ENCODE peak calls at places on chromosomes 16 and 17, in seven cellular contexts. G is GM19239; U is GM04504; P is SW 1271; X is effector memory CD4-positive, alpha-beta T cell; R is endothelial cell; O is OCI-M1. E is an unnamed sample.

GRCh38 chr16:67645397-67646121 is 615 bp downstream of the CARMIL2 start:
- DNase-seq in G (peak), U (no peak), P (no peak), X (no peak), R (no peak), O (no peak), E (no peak)

GRCh38 chr16:77850637-77851330 is 62.4 kb downstream of the VAT1L start:
- DNase-seq in G (no peak), U (no peak), P (no peak), X (no peak), R (no peak), O (no peak), E (no peak)

GRCh38 chr16:25464058-25464457 is 206.4 kb upstream of the ZKSCAN2 start:
- DNase-seq in G (no peak), U (no peak), P (no peak), X (no peak), R (peak), O (no peak), E (no peak)

GRCh38 chr16:47026492-47026891 is 53.0 kb upstream of the DNAJA2 start:
- DNase-seq in G (no peak), U (no peak), P (no peak), X (no peak), R (no peak), O (no peak), E (no peak)

GRCh38 chr16:12535535-12536411 is 267.9 kb downstream of the CPPED1 start:
- DNase-seq in G (peak), U (no peak), P (no peak), X (no peak), R (peak), O (peak), E (peak)

GRCh38 chr17:17484451-17484899 is 7.7 kb downstream of the MED9 start:
- DNase-seq in G (no peak), U (no peak), P (no peak), X (no peak), R (no peak), O (no peak), E (no peak)

GRCh38 chr16:82425661-82426060 is 201.1 kb upstream of the CDH13 start:
- DNase-seq in G (no peak), U (no peak), P (no peak), X (no peak), R (no peak), O (no peak), E (no peak)

GRCh38 chr16:12455287-12455798 is 348.3 kb downstream of the CPPED1 start:
- DNase-seq in G (peak), U (peak), P (peak), X (no peak), R (peak), O (peak), E (peak)

GRCh38 chr16:57803413-57803990 is 1.2 kb upstream of the KIFC3 start:
- DNase-seq in G (no peak), U (no peak), P (no peak), X (no peak), R (no peak), O (no peak), E (no peak)

GRCh38 chr17:79609175-79609589 is 1.7 kb downstream of the RBFOX3 start:
- DNase-seq in G (no peak), U (no peak), P (no peak), X (no peak), R (no peak), O (no peak), E (no peak)

GRCh38 chr17:46870116-46870803 is 18.9 kb downstream of the WNT9B start:
- DNase-seq in G (no peak), U (no peak), P (no peak), X (no peak), R (no peak), O (no peak), E (no peak)

GRCh38 chr16:15899538-15900100 is 11.2 kb upstream of the CEP20 start:
- DNase-seq in G (peak), U (peak), P (peak), X (no peak), R (no peak), O (peak), E (no peak)

GRCh38 chr17:42531455-42532354 is 4.3 kb upstream of the NAGLU start:
- DNase-seq in G (no peak), U (no peak), P (peak), X (peak), R (peak), O (peak), E (no peak)

GRCh38 chr17:66533572-66533971 is 231.2 kb downstream of the PRKCA start:
- DNase-seq in G (no peak), U (no peak), P (no peak), X (no peak), R (peak), O (no peak), E (no peak)

GRCh38 chr16:46731691-46732555 is 16.2 kb downstream of the MYLK3 start:
- DNase-seq in G (no peak), U (no peak), P (no peak), X (no peak), R (no peak), O (peak), E (no peak)

GRCh38 chr16:55734665-55735064 is 78.9 kb downstream of the SLC6A2 start:
- DNase-seq in G (no peak), U (no peak), P (no peak), X (no peak), R (no peak), O (no peak), E (no peak)

GRCh38 chr17:48909796-48910195 is 1.6 kb downstream of the UBE2Z start:
- DNase-seq in G (no peak), U (no peak), P (no peak), X (no peak), R (no peak), O (no peak), E (no peak)

GRCh38 chr17:31549121-31549524 is 157.6 kb downstream of the RAB11FIP4 start:
- DNase-seq in G (no peak), U (no peak), P (peak), X (no peak), R (no peak), O (peak), E (no peak)

GRCh38 chr17:18291718-18292540 is 22.9 kb downstream of the TOP3A start:
- DNase-seq in G (no peak), U (no peak), P (no peak), X (no peak), R (no peak), O (no peak), E (no peak)

GRCh38 chr17:50865060-50865867 is 890 bp downstream of the TOB1 start:
- DNase-seq in G (no peak), U (no peak), P (peak), X (peak), R (peak), O (peak), E (no peak)

GRCh38 chr17:57624390-57624789 is 120.7 kb downstream of the CCDC182 start:
- DNase-seq in G (no peak), U (no peak), P (no peak), X (no peak), R (no peak), O (no peak), E (no peak)

GRCh38 chr17:19386974-19387920 is at the start of gene MFAP4:
- DNase-seq in G (no peak), U (peak), P (no peak), X (no peak), R (no peak), O (no peak), E (no peak)

GRCh38 chr17:27798376-27798775 is 2.0 kb downstream of the NOS2 start:
- DNase-seq in G (no peak), U (no peak), P (no peak), X (no peak), R (no peak), O (no peak), E (no peak)

GRCh38 chr16:31333686-31334649 is 21.0 kb upstream of the ITGAX start:
- DNase-seq in G (peak), U (no peak), P (peak), X (no peak), R (no peak), O (peak), E (no peak)

GRCh38 chr17:15742051-15742795 is 10.1 kb downstream of the TBC1D26 start:
- DNase-seq in G (no peak), U (no peak), P (no peak), X (no peak), R (no peak), O (no peak), E (no peak)

GRCh38 chr17:28144019-28144418 is 101.5 kb downstream of the NLK start:
- DNase-seq in G (no peak), U (no peak), P (no peak), X (no peak), R (no peak), O (no peak), E (no peak)

GRCh38 chr17:74512624-74513084 is 18.6 kb downstream of the CD300LB start:
- DNase-seq in G (no peak), U (no peak), P (no peak), X (no peak), R (no peak), O (peak), E (no peak)

GRCh38 chr17:17940451-17940911 is 31.7 kb downstream of the TOM1L2 start:
- DNase-seq in G (no peak), U (no peak), P (no peak), X (no peak), R (no peak), O (no peak), E (no peak)

GRCh38 chr16:88686439-88687253 is at the start of gene SNAI3:
- DNase-seq in G (peak), U (no peak), P (peak), X (peak), R (peak), O (peak), E (no peak)

GRCh38 chr17:2693561-2694380 is 17.8 kb downstream of the CLUH start:
- DNase-seq in G (peak), U (no peak), P (no peak), X (no peak), R (no peak), O (no peak), E (no peak)

GRCh38 chr16:4442371-4442770 is 16.7 kb downstream of the DNAJA3 start:
- DNase-seq in G (no peak), U (no peak), P (no peak), X (no peak), R (no peak), O (no peak), E (no peak)

GRCh38 chr17:51059781-51060180 is 60.9 kb downstream of the SPAG9 start:
- DNase-seq in G (no peak), U (no peak), P (peak), X (no peak), R (no peak), O (no peak), E (no peak)

GRCh38 chr17:64223931-64224657 is 39.0 kb downstream of the TEX2 start:
- DNase-seq in G (no peak), U (no peak), P (no peak), X (no peak), R (no peak), O (no peak), E (no peak)

GRCh38 chr16:55478827-55479559 is at the start of gene MMP2:
- DNase-seq in G (no peak), U (no peak), P (no peak), X (no peak), R (peak), O (peak), E (no peak)

GRCh38 chr16:6913535-6913934 is 419.1 kb upstream of the RBFOX1 start:
- DNase-seq in G (no peak), U (no peak), P (no peak), X (no peak), R (no peak), O (no peak), E (no peak)

GRCh38 chr16:4550587-4550986 is 5.6 kb upstream of the C16orf96 start:
- DNase-seq in G (no peak), U (no peak), P (no peak), X (no peak), R (no peak), O (no peak), E (no peak)

GRCh38 chr17:7867881-7868329 is 10.1 kb downstream of the CYB5D1 start:
- DNase-seq in G (no peak), U (no peak), P (no peak), X (no peak), R (no peak), O (no peak), E (no peak)